ENCODE peak calls at places on chromosomes 12 and 14, in five cellular contexts. U is stimulated activated naive B cell treated with anti-CD40 and anti-IgM and Interleukin-4, amounts not matched to agents 10 μg/mL and 1 μg/mL and 100 μg/mL, for 72 hours; R is hepatocyte; S is EL; L is neural crest cell. G is an unnamed sample.

GRCh38 chr14:92726135-92726932 is 22.1 kb downstream of the LGMN start:
- DNase-seq in L (no peak), S (peak), U (no peak), R (peak), G (peak)

GRCh38 chr14:32090686-32091085 is 13.6 kb downstream of the ARHGAP5 start:
- DNase-seq in L (no peak), S (no peak), R (no peak), U (no peak), G (no peak)

GRCh38 chr12:75641031-75641780 is 129.8 kb upstream of the KRR1 start:
- DNase-seq in L (no peak), R (peak), U (peak), S (peak), G (no peak)

GRCh38 chr12:87444039-87444438 is 585.2 kb downstream of the C12orf50 start:
- DNase-seq in S (no peak), U (no peak), L (no peak), R (no peak), G (peak)

GRCh38 chr12:93662961-93663728 is 14.0 kb upstream of the CRADD start:
- DNase-seq in U (no peak), R (peak), S (no peak), L (no peak), G (peak)

GRCh38 chr14:24813089-24813815 is 179.3 kb upstream of the GZMB start:
- DNase-seq in U (no peak), S (no peak), L (no peak), R (no peak), G (no peak)

GRCh38 chr12:92233346-92234015 is 87.8 kb upstream of the BTG1 start:
- DNase-seq in R (no peak), L (no peak), S (no peak), U (no peak), G (no peak)

GRCh38 chr14:100116134-100116533 is 43.3 kb downstream of the DEGS2 start:
- DNase-seq in S (no peak), R (no peak), U (no peak), L (no peak), G (no peak)

GRCh38 chr12:121145221-121145620 is 12.5 kb downstream of the P2RX7 start:
- DNase-seq in R (no peak), U (no peak), L (no peak), S (peak), G (no peak)

GRCh38 chr14:95052016-95052585 is 105.2 kb downstream of the DICER1 start:
- DNase-seq in S (no peak), U (no peak), L (no peak), R (no peak), G (no peak)

GRCh38 chr12:2291182-2291832 is 238.5 kb downstream of the CACNA1C start:
- DNase-seq in R (peak), U (peak), L (peak), S (no peak), G (peak)

GRCh38 chr12:64749466-64750202 is 9.6 kb downstream of the GNS start:
- DNase-seq in L (no peak), U (no peak), R (no peak), S (no peak), G (no peak)

GRCh38 chr12:131537267-131537920 is 173.5 kb upstream of the SFSWAP start:
- DNase-seq in U (no peak), S (no peak), L (no peak), R (no peak), G (no peak)

GRCh38 chr12:91381309-91381804 is 198.7 kb upstream of the DCN start:
- DNase-seq in U (peak), R (peak), S (peak), L (peak), G (peak)

GRCh38 chr12:29317556-29318363 is 63.2 kb downstream of the ERGIC2 start:
- DNase-seq in U (peak), S (peak), R (peak), L (peak), G (peak)

GRCh38 chr12:33547084-33547483 is 107.5 kb upstream of the SYT10 start:
- DNase-seq in L (no peak), S (no peak), U (no peak), R (no peak), G (no peak)

GRCh38 chr14:61530896-61531295 is 164.4 kb upstream of the HIF1A start:
- DNase-seq in L (no peak), R (no peak), U (no peak), S (no peak), G (no peak)

GRCh38 chr12:124318336-124319020 is 23.6 kb downstream of the RFLNA start:
- DNase-seq in U (no peak), S (no peak), L (no peak), R (no peak), G (no peak)

GRCh38 chr12:104303538-104304151 is at the start of gene EID3:
- DNase-seq in S (peak), L (peak), U (peak), R (peak), G (no peak)

GRCh38 chr12:38983117-38983571 is 77.8 kb upstream of the CPNE8 start:
- DNase-seq in L (no peak), U (no peak), R (no peak), S (no peak), G (no peak)

GRCh38 chr14:73173092-73173735 is 36.9 kb downstream of the PSEN1 start:
- DNase-seq in U (no peak), L (no peak), S (peak), R (peak), G (peak)

GRCh38 chr12:120227233-120228040 is 26.5 kb upstream of the RPLP0 start:
- DNase-seq in L (no peak), R (peak), U (no peak), S (no peak), G (no peak)

GRCh38 chr12:78746001-78746400 is 118.6 kb upstream of the SYT1 start:
- DNase-seq in S (no peak), R (no peak), L (no peak), U (no peak), G (no peak)

GRCh38 chr12:42761601-42762350 is 172.2 kb upstream of the PRICKLE1 start:
- DNase-seq in U (no peak), S (peak), L (no peak), R (no peak), G (peak)

GRCh38 chr12:66403746-66404145 is 101.5 kb downstream of the HELB start:
- DNase-seq in S (no peak), L (no peak), U (no peak), R (no peak), G (peak)

GRCh38 chr14:97025722-97026121 is 228.5 kb downstream of the VRK1 start:
- DNase-seq in R (no peak), U (no peak), S (no peak), L (no peak), G (no peak)

GRCh38 chr12:25775968-25776367 is 182.5 kb upstream of the RASSF8 start:
- DNase-seq in R (peak), L (no peak), U (no peak), S (peak), G (peak)

GRCh38 chr14:26730929-26731618 is 133.2 kb upstream of the NOVA1 start:
- DNase-seq in R (peak), S (no peak), U (no peak), L (peak), G (peak)

GRCh38 chr14:50726372-50727107 is 58.4 kb upstream of the SAV1 start:
- DNase-seq in S (peak), R (no peak), L (no peak), U (no peak), G (peak)

GRCh38 chr12:1519642-1520041 is 74.7 kb downstream of the FBXL14 start:
- DNase-seq in U (no peak), L (no peak), S (no peak), R (no peak), G (no peak)

GRCh38 chr12:12823811-12824210 is 10.7 kb downstream of the DDX47 start:
- DNase-seq in R (no peak), S (no peak), L (no peak), U (no peak), G (no peak)

GRCh38 chr12:92408072-92408900 is 262.6 kb upstream of the BTG1 start:
- DNase-seq in R (peak), S (peak), U (no peak), L (peak), G (peak)

GRCh38 chr14:50977863-50978520 is 33.7 kb upstream of the PYGL start:
- DNase-seq in R (no peak), U (no peak), S (no peak), L (no peak), G (no peak)

GRCh38 chr14:72604133-72604532 is 289.8 kb downstream of the DPF3 start:
- DNase-seq in R (no peak), L (no peak), S (no peak), U (no peak), G (no peak)

GRCh38 chr14:63435838-63436237 is 107.3 kb downstream of the PPP2R5E start:
- DNase-seq in L (no peak), U (no peak), R (peak), S (no peak), G (peak)

GRCh38 chr14:40218282-40218941 is 786.2 kb upstream of the FBXO33 start:
- DNase-seq in S (no peak), R (no peak), U (no peak), L (no peak), G (peak)

GRCh38 chr12:69266045-69266635 is 26.8 kb downstream of the CPSF6 start:
- DNase-seq in S (peak), U (no peak), L (no peak), R (no peak), G (peak)